ENCODE peak calls at places on chromosome 22, in six cellular contexts. T is activated CD8-positive, alpha-beta T cell treated with anti-CD3 and anti-CD28 coated beads for 36 hours; Q is lower lobe of right lung; J is IMR-90; Y is OCI-LY7; A is type B pancreatic cell. M is an unnamed sample.

GRCh38 chr22:19088866-19089595 is 33.2 kb downstream of the DGCR2 start:
- DNase-seq in T (no peak), Q (no peak), J (no peak), Y (no peak), A (no peak), M (no peak)

GRCh38 chr22:45305456-45306065 is 4.2 kb upstream of the FAM118A start:
- DNase-seq in T (no peak), Q (no peak), J (no peak), Y (no peak), A (no peak), M (no peak)

GRCh38 chr22:45096256-45096907 is 67.3 kb upstream of the NUP50 start:
- DNase-seq in T (peak; percentile 67), Q (no peak), J (peak; percentile 58), Y (peak; percentile 61), A (no peak), M (no peak)

GRCh38 chr22:29195118-29195963 is 10.4 kb upstream of the EMID1 start:
- DNase-seq in T (no peak), Q (no peak), J (no peak), Y (no peak), A (no peak), M (no peak)

GRCh38 chr22:49161002-49161850 is 666.4 kb downstream of the BRD1 start:
- DNase-seq in T (no peak), Q (no peak), J (no peak), Y (no peak), A (no peak), M (no peak)

GRCh38 chr22:49962012-49962750 is 1.6 kb downstream of the PIM3 start:
- DNase-seq in T (peak; percentile 93), Q (peak; percentile 88), J (peak; percentile 93), Y (peak; percentile 61), A (no peak), M (no peak)

GRCh38 chr22:29269230-29269604 is 1.1 kb downstream of the EWSR1 start:
- DNase-seq in T (no peak), Q (no peak), J (no peak), Y (peak; percentile 38), A (no peak), M (peak; percentile 60)

GRCh38 chr22:44550666-44551491 is 52.8 kb upstream of the RTL6 start:
- DNase-seq in T (peak; percentile 76), Q (peak; percentile 69), J (peak; percentile 98), Y (no peak), A (no peak), M (no peak)

GRCh38 chr22:44930016-44930710 is 79.6 kb downstream of the PHF21B start:
- DNase-seq in T (no peak), Q (no peak), J (no peak), Y (no peak), A (no peak), M (no peak)

GRCh38 chr22:30197389-30197788 is 49.2 kb downstream of the LIF start:
- DNase-seq in T (no peak), Q (no peak), J (peak; percentile 29), Y (no peak), A (no peak), M (no peak)

GRCh38 chr22:39616051-39616450 is 45.5 kb downstream of the CACNA1I start:
- DNase-seq in T (no peak), Q (no peak), J (no peak), Y (peak; percentile 17), A (no peak), M (no peak)

GRCh38 chr22:33579448-33580093 is 340.7 kb downstream of the LARGE1 start:
- DNase-seq in T (peak; percentile 43), Q (no peak), J (peak; percentile 38), Y (peak; percentile 80), A (no peak), M (peak; percentile 87)

GRCh38 chr22:49255741-49256318 is 571.8 kb downstream of the BRD1 start:
- DNase-seq in T (no peak), Q (no peak), J (no peak), Y (no peak), A (peak; percentile 52), M (peak; percentile 66)

GRCh38 chr22:49502126-49502826 is 325.4 kb downstream of the BRD1 start:
- DNase-seq in T (no peak), Q (no peak), J (no peak), Y (no peak), A (no peak), M (no peak)

GRCh38 chr22:35335936-35336781 is 36.5 kb downstream of the TOM1 start:
- DNase-seq in T (no peak), Q (no peak), J (no peak), Y (no peak), A (no peak), M (no peak)

GRCh38 chr22:31153357-31153756 is 6.6 kb upstream of the RNF185 start:
- DNase-seq in T (no peak), Q (no peak), J (no peak), Y (no peak), A (no peak), M (no peak)

GRCh38 chr22:20085651-20086050 is 5.6 kb downstream of the DGCR8 start:
- DNase-seq in T (no peak), Q (peak; percentile 22), J (no peak), Y (no peak), A (no peak), M (no peak)

DNA sequence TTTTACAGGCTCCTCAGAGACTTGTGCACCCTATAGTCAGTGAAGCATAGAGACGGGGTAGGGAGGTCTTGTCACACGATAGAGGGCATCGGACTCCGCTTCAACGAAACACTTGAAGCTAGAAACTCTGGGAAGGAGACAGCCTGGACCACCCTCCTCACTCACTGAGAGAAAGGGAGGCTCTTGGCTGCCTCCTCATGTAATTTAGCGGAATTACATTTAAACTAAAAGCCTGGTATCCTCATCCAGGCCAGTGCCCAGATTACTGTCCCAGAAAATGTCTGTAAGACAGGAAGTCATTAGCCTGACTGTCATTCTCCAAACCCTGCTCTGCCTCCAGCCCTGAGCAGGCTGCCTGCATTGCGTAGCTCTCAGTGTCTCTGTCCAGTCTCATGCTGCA is 36.0 kb downstream of the TTLL1 start:
- DNase-seq in T (no peak), Q (no peak), J (no peak), Y (no peak), A (no peak), M (no peak)
- TF ChIP-seq CTCF in T (peak; percentile 55), Q (peak; percentile 7), J (peak; percentile 24), Y (peak; percentile 57), A (peak; percentile 62), M (peak; percentile 38)

GRCh38 chr22:32206774-32207758 is 2.2 kb upstream of the RFPL2 start:
- DNase-seq in T (peak; percentile 47), Q (no peak), J (no peak), Y (peak; percentile 42), A (no peak), M (no peak)

GRCh38 chr22:32204211-32204855 is 540 bp downstream of the RFPL2 start:
- DNase-seq in T (no peak), Q (no peak), J (no peak), Y (no peak), A (no peak), M (no peak)

GRCh38 chr22:32205974-32206773 is 1.3 kb upstream of the RFPL2 start:
- DNase-seq in T (no peak), Q (no peak), J (no peak), Y (no peak), A (no peak), M (no peak)

GRCh38 chr22:32203181-32204105 is 1.4 kb downstream of the RFPL2 start:
- DNase-seq in T (no peak), Q (no peak), J (no peak), Y (no peak), A (no peak), M (no peak)

GRCh38 chr22:32204856-32205722 is at the start of gene RFPL2:
- DNase-seq in T (peak; percentile 22), Q (peak; percentile 69), J (peak; percentile 1), Y (no peak), A (no peak), M (no peak)
- TF ChIP-seq CTCF in T (no peak), Q (no peak), J (no peak), Y (no peak), A (peak; percentile 14), M (no peak)

DNA sequence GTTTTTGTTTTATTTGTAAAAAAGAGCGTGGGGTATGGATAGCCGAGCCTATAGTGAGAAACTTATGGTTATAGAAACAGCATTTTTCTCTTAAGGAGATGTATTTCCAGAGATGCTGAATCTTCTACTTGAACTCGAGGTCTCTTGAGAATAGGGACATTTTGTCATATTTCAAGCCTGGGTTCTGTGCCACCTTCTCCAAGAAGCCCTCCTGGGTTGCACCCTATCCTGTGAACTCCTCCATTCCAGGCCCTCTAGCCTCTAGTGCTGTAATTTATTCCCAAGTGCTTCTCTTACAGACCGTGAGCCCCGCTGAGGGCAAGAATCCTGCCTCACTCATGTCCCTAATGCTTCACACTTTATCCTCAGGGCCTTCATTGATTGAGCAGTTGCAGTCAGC is 108.6 kb downstream of the KIAA1671 start:
- DNase-seq in T (no peak), Q (no peak), J (no peak), Y (no peak), A (no peak), M (no peak)
- TF ChIP-seq CTCF in T (no peak), Q (no peak), J (no peak), Y (no peak), A (no peak), M (no peak)

GRCh38 chr22:25510926-25511325 is 53.5 kb upstream of the GRK3 start:
- DNase-seq in T (no peak), Q (no peak), J (no peak), Y (no peak), A (no peak), M (no peak)

GRCh38 chr22:25508161-25508560 is 56.3 kb upstream of the GRK3 start:
- DNase-seq in T (no peak), Q (no peak), J (no peak), Y (no peak), A (no peak), M (no peak)

GRCh38 chr22:25508761-25509321 is 55.6 kb upstream of the GRK3 start:
- DNase-seq in T (no peak), Q (no peak), J (no peak), Y (no peak), A (no peak), M (no peak)

GRCh38 chr22:25511725-25512124 is 52.8 kb upstream of the GRK3 start:
- DNase-seq in T (no peak), Q (no peak), J (no peak), Y (no peak), A (no peak), M (no peak)

DNA sequence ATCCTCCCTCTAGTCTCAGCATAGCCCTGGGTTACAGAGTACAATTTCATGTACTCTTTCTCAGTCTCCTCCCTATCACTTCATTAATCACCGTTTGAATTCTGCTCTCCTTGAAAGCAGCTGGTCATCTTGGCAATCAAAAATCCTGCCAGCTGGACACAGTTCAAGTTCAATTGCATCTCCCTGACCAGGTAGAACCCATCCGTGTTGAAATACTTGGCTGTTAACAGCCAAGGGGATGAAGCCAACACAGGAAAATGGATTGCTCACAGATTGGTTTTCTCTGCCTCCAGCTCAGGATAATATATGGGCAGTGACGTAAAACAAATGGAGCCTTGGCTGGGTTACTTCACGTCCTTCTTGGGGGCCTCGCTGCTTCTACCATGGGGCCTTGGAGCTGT is 55.1 kb upstream of the GRK3 start:
- DNase-seq in T (no peak), Q (no peak), J (peak; percentile 44), Y (no peak), A (no peak), M (no peak)
- TF ChIP-seq CTCF in T (no peak), Q (no peak), J (no peak), Y (no peak), A (no peak), M (no peak)

GRCh38 chr22:47030143-47030641 is 267.7 kb downstream of the TBC1D22A start:
- DNase-seq in T (no peak), Q (no peak), J (peak; percentile 18), Y (no peak), A (no peak), M (no peak)
- TF ChIP-seq CTCF in T (no peak), Q (no peak), J (no peak), Y (no peak), A (no peak), M (no peak)